ENCODE peak calls at places on chromosomes 16 and 17, in four cellular contexts. V, B, W and K are unnamed samples.

GRCh38 chr17:7235693-7236665 is 1.7 kb upstream of the DVL2 start:
- DNase-seq in V (no peak), B (no peak), W (no peak), K (no peak)

GRCh38 chr16:2482181-2483107 is 7.5 kb downstream of the TBC1D24 start:
- DNase-seq in V (no peak), B (no peak), W (no peak), K (no peak)

GRCh38 chr17:42387221-42387657 is 1.0 kb downstream of the STAT3 start:
- DNase-seq in V (peak; percentile 90), B (peak; percentile 69), W (no peak), K (peak; percentile 64)

GRCh38 chr17:49338883-49339282 is 23.2 kb downstream of the ZNF652 start:
- DNase-seq in V (no peak), B (no peak), W (no peak), K (no peak)

GRCh38 chr16:88423448-88423850 is 29.6 kb upstream of the ZFPM1 start:
- DNase-seq in V (no peak), B (no peak), W (no peak), K (no peak)

GRCh38 chr17:29084476-29085148 is 41.7 kb downstream of the PIPOX start:
- DNase-seq in V (no peak), B (no peak), W (no peak), K (no peak)

GRCh38 chr17:80990921-80991644 is 558 bp upstream of the CHMP6 start:
- DNase-seq in V (peak; percentile 82), B (no peak), W (no peak), K (no peak)

GRCh38 chr17:20852541-20853370 is 190.1 kb downstream of the USP22 start:
- DNase-seq in V (no peak), B (peak; percentile 31), W (no peak), K (no peak)

GRCh38 chr17:29590979-29591736 is 1.7 kb upstream of the GIT1 start:
- DNase-seq in V (peak; percentile 58), B (peak; percentile 18), W (no peak), K (no peak)

GRCh38 chr17:512926-513325 is 160.3 kb upstream of the RPH3AL start:
- DNase-seq in V (no peak), B (no peak), W (no peak), K (peak; percentile 31)

GRCh38 chr16:89095401-89095974 is 1.8 kb downstream of the ACSF3 start:
- DNase-seq in V (no peak), B (no peak), W (no peak), K (no peak)

GRCh38 chr17:65698381-65699061 is 137.1 kb upstream of the AXIN2 start:
- DNase-seq in V (peak; percentile 71), B (no peak), W (no peak), K (peak; percentile 55)

GRCh38 chr16:80287674-80288073 is 253.1 kb upstream of the DYNLRB2 start:
- DNase-seq in V (no peak), B (no peak), W (no peak), K (no peak)

GRCh38 chr16:4345439-4346204 is 5.5 kb downstream of the PAM16 start:
- DNase-seq in V (peak; percentile 94), B (peak; percentile 84), W (no peak), K (no peak)

DNA sequence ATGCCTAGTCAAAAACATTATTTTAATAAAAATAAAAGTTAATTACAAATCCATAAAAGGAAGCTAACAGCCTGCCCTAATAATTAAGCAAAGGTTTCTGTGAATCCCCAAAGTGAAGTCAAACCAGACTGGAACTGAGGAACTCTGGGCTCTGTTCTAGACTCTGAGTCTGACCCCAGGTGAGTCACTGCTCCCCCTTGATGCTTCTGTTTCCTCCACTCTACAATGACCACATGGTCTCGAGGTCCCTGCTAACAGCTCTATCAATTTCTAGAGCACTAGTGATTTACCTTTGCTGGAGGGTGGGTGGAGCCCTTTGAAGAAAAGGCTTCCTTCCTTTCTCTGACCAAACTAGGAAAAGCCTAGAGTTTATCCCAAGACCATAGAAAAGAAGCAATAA is 32.4 kb downstream of the XPO6 start:
- DNase-seq in V (no peak), B (no peak), W (no peak), K (no peak)
- H3K4me3 ChIP-seq in V (no peak overlapping the region), B (no peak overlapping the region), W (no peak overlapping the region), K (no peak overlapping the region)

DNA sequence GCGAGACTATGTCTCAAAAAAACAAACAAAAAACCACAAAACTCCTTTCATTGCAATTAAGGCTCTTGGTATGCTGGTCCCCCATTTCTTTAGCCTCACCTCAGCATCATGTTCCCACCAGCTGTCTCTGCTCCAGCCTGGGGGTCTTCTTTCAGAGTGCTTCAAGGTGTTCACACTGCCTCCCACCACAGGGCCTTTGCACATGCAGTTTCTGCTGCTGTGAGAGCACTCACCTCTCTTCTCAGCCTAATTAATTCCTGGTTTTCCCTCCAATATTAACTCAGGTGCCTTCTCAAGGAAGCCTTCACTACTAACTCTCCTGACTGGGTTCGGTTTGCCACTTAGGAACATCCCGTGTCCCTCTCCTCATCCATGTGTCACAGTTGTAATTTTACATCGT is 15.9 kb upstream of the PIK3R6 start:
- DNase-seq in V (no peak), B (no peak), W (no peak), K (no peak)
- TF ChIP-seq POLR2AphosphoS5 in V (no peak), B (no peak), W (no peak), K (no peak)

GRCh38 chr16:66578596-66579531 is at the start of gene CMTM2:
- DNase-seq in V (no peak), B (no peak), W (no peak), K (no peak)
- H3K4me3 ChIP-seq in V (no peak within 1 kb of the TSS), B (no peak within 1 kb of the TSS), W (no peak within 1 kb of the TSS), K (no peak within 1 kb of the TSS)

DNA sequence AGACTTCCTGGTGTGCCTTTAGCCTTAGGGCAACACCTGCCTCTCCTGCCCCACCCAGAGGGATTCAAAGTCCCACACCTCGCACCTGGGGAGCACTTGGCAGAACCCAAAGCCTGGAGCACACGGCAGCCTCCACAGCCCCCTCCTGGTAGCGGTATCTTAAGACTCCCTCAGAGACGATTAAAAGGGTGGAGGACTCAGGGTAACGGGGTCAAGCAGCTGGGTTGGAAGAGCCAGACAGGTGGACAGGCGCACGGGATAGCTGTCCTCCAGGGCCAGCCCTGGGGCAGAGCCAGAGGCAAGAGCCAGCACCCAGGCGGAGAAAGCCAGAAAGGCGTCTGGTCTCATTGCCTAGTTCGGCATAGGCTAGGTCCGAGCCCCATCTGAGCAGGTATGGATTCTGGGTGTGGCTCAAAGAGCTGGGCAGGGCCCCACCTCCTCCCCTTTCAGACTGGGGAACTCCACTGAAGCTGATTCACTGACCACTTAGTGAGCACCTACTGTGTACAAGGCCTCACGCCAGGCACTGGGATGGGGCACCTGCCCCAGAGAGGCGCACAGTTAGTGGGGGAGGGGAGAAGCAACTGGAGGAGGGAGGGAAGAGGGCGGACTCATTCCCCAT is 55.0 kb upstream of the MEAK7 start:
- DNase-seq in V (no peak), B (no peak), W (no peak), K (no peak)
- TF ChIP-seq POLR2AphosphoS5 in V (no peak), B (no peak), W (no peak), K (no peak)

GRCh38 chr16:31471875-31472558 is at the start of gene TGFB1I1:
- DNase-seq in V (no peak), B (no peak), W (no peak), K (peak; percentile 61)

GRCh38 chr16:31471241-31471874 is 594 bp upstream of the TGFB1I1 start:
- DNase-seq in V (no peak), B (no peak), W (no peak), K (no peak)

GRCh38 chr16:31467858-31468257 is 4.1 kb upstream of the TGFB1I1 start:
- DNase-seq in V (no peak), B (no peak), W (no peak), K (no peak)

GRCh38 chr16:31472559-31473203 is 729 bp downstream of the TGFB1I1 start:
- DNase-seq in V (peak; percentile 58), B (no peak), W (no peak), K (peak; percentile 81)

GRCh38 chr16:31470615-31471014 is 1.3 kb upstream of the TGFB1I1 start:
- DNase-seq in V (no peak), B (no peak), W (no peak), K (no peak)
- H3K4me3 ChIP-seq in V (no peak overlapping the region), B (no peak overlapping the region), W (no peak overlapping the region), K (no peak overlapping the region)